ENCODE peak calls at places on chromosomes 7 and 10, in five cellular contexts. A, C, Q, R and K are unnamed samples.

GRCh38 chr10:75197906-75198305 is 12.7 kb upstream of the VDAC2 start:
- DNase-seq in A (no peak), C (no peak), Q (no peak), R (no peak), K (no peak)

GRCh38 chr7:43535810-43536585 is 46.9 kb upstream of the STK17A start:
- DNase-seq in A (peak; percentile 84), C (no peak), Q (peak; percentile 90), R (no peak), K (peak; percentile 69)

GRCh38 chr10:128614206-128614605 is 488.0 kb upstream of the MKI67 start:
- DNase-seq in A (no peak), C (no peak), Q (no peak), R (no peak), K (no peak)

GRCh38 chr7:33143996-33144718 is 14.8 kb downstream of the BBS9 start:
- DNase-seq in A (no peak), C (no peak), Q (no peak), R (no peak), K (no peak)

GRCh38 chr7:83559887-83560286 is 89.1 kb downstream of the SEMA3E start:
- DNase-seq in A (no peak), C (no peak), Q (no peak), R (no peak), K (no peak)

GRCh38 chr7:85840532-85840931 is 653.7 kb upstream of the SEMA3D start:
- DNase-seq in A (no peak), C (no peak), Q (peak; percentile 28), R (no peak), K (no peak)

GRCh38 chr7:77455334-77455733 is 39.2 kb upstream of the GSAP start:
- DNase-seq in A (peak; percentile 79), C (no peak), Q (peak; percentile 80), R (peak; percentile 24), K (no peak)

GRCh38 chr10:12417341-12417740 is 68.0 kb downstream of the CAMK1D start:
- DNase-seq in A (no peak), C (peak; percentile 20), Q (no peak), R (peak; percentile 38), K (no peak)

GRCh38 chr10:78401882-78402367 is 368.3 kb downstream of the RPS24 start:
- DNase-seq in A (no peak), C (no peak), Q (peak; percentile 51), R (no peak), K (no peak)

GRCh38 chr7:753190-753589 is 26.1 kb upstream of the PRKAR1B start:
- DNase-seq in A (no peak), C (no peak), Q (no peak), R (no peak), K (peak; percentile 47)

GRCh38 chr7:4755045-4755444 is 20.4 kb upstream of the AP5Z1 start:
- DNase-seq in A (no peak), C (no peak), Q (no peak), R (no peak), K (no peak)

GRCh38 chr7:94698275-94698674 is 42.3 kb upstream of the SGCE start:
- DNase-seq in A (peak; percentile 52), C (no peak), Q (peak; percentile 87), R (no peak), K (no peak)

GRCh38 chr10:43417950-43418768 is 9.2 kb upstream of the HNRNPF start:
- DNase-seq in A (no peak), C (no peak), Q (no peak), R (no peak), K (no peak)

GRCh38 chr10:72250666-72251065 is 23.1 kb upstream of the DDIT4 start:
- DNase-seq in A (no peak), C (no peak), Q (peak; percentile 93), R (peak; percentile 87), K (peak; percentile 73)

GRCh38 chr10:14250496-14250895 is 80.2 kb downstream of the FRMD4A start:
- DNase-seq in A (no peak), C (no peak), Q (no peak), R (no peak), K (no peak)

GRCh38 chr10:13528875-13529713 is at the start of gene BEND7:
- DNase-seq in A (no peak), C (peak; percentile 60), Q (peak; percentile 16), R (no peak), K (peak; percentile 76)

GRCh38 chr7:27967639-27968038 is 213.0 kb downstream of the JAZF1 start:
- DNase-seq in A (no peak), C (no peak), Q (no peak), R (no peak), K (no peak)

GRCh38 chr7:1802899-1803298 is 132.8 kb downstream of the ELFN1 start:
- DNase-seq in A (no peak), C (no peak), Q (no peak), R (no peak), K (peak; percentile 22)

GRCh38 chr7:20240080-20240926 is 23.1 kb upstream of the MACC1 start:
- DNase-seq in A (no peak), C (no peak), Q (no peak), R (no peak), K (no peak)

GRCh38 chr7:512541-513311 is 6.9 kb downstream of the PDGFA start:
- DNase-seq in A (no peak), C (peak; percentile 85), Q (peak; percentile 21), R (no peak), K (peak; percentile 86)

GRCh38 chr10:84783386-84783785 is 455.0 kb downstream of the CCSER2 start:
- DNase-seq in A (no peak), C (no peak), Q (peak; percentile 30), R (no peak), K (no peak)

GRCh38 chr10:47308775-47309174 is 8.8 kb downstream of the GDF10 start:
- DNase-seq in A (no peak), C (no peak), Q (no peak), R (no peak), K (no peak)

GRCh38 chr7:92740134-92740533 is 96.2 kb downstream of the CDK6 start:
- DNase-seq in A (no peak), C (no peak), Q (no peak), R (no peak), K (no peak)

GRCh38 chr7:50560865-50561351 is 4.3 kb downstream of the DDC start:
- DNase-seq in A (no peak), C (peak; percentile 71), Q (no peak), R (no peak), K (no peak)

GRCh38 chr7:73521636-73522080 is 435 bp downstream of the BAZ1B start:
- DNase-seq in A (no peak), C (no peak), Q (no peak), R (peak; percentile 23), K (no peak)

GRCh38 chr7:110681941-110682340 is 409.0 kb upstream of the LRRN3 start:
- DNase-seq in A (no peak), C (no peak), Q (no peak), R (no peak), K (no peak)

GRCh38 chr10:114345701-114346100 is 58.6 kb downstream of the AFAP1L2 start:
- DNase-seq in A (no peak), C (no peak), Q (no peak), R (no peak), K (no peak)

GRCh38 chr7:36838616-36839015 is 114.3 kb upstream of the AOAH start:
- DNase-seq in A (no peak), C (no peak), Q (no peak), R (no peak), K (no peak)

GRCh38 chr10:75544381-75544780 is 113.0 kb downstream of the LRMDA start:
- DNase-seq in A (no peak), C (no peak), Q (no peak), R (peak; percentile 28), K (no peak)

GRCh38 chr7:138881578-138882188 is 83.7 kb upstream of the ATP6V0A4 start:
- DNase-seq in A (no peak), C (no peak), Q (no peak), R (no peak), K (no peak)

GRCh38 chr7:5773661-5774086 is 7.8 kb downstream of the RNF216 start:
- DNase-seq in A (peak; percentile 43), C (no peak), Q (peak; percentile 78), R (no peak), K (no peak)

GRCh38 chr10:126930506-126931458 is 25.6 kb downstream of the DOCK1 start:
- DNase-seq in A (peak; percentile 16), C (no peak), Q (peak; percentile 61), R (no peak), K (no peak)
- H3K4me3 ChIP-seq in A (peak overlapping the region; percentile 34), C (peak overlapping the region; percentile 30), Q (no peak overlapping the region), R (peak overlapping the region; percentile 39), K (peak overlapping the region; percentile 30)

GRCh38 chr10:8489232-8489631 is 434.7 kb downstream of the GATA3 start:
- DNase-seq in A (no peak), C (no peak), Q (no peak), R (no peak), K (no peak)
- H3K4me3 ChIP-seq in A (no peak overlapping the region), C (no peak overlapping the region), Q (no peak overlapping the region), R (no peak overlapping the region), K (no peak overlapping the region)

GRCh38 chr7:151852486-151853396 is 24.2 kb downstream of the PRKAG2 start:
- DNase-seq in A (no peak), C (no peak), Q (no peak), R (no peak), K (peak; percentile 37)

GRCh38 chr7:151851160-151851751 is 25.7 kb downstream of the PRKAG2 start:
- DNase-seq in A (no peak), C (no peak), Q (no peak), R (peak; percentile 56), K (no peak)

GRCh38 chr7:151850484-151851159 is 26.3 kb downstream of the PRKAG2 start:
- DNase-seq in A (no peak), C (no peak), Q (no peak), R (no peak), K (no peak)

GRCh38 chr7:151849879-151850260 is 27.0 kb downstream of the PRKAG2 start:
- DNase-seq in A (no peak), C (no peak), Q (no peak), R (no peak), K (no peak)

DNA sequence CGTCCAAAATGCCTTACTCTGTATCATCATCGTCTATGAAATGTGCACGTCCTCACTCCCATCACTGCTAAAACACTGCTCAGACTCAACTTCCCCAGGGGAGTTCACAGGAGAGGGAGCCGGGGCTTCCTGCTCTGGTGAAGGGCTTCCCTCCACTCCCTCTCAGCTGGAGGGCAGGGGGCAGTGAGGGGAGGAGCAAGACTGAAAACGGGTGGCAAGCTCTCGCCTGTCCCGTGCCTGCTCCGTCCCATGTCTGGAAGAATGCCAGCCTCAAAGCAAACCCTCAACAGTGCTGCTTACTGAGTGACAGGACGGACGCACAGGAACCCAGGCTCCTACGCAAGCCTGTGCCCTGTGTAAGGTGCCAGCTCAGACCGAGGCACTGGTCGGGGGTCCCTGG is 25.1 kb downstream of the PRKAG2 start:
- DNase-seq in A (no peak), C (no peak), Q (no peak), R (peak; percentile 55), K (no peak)
- H3K4me3 ChIP-seq in A (no peak overlapping the region), C (peak overlapping the region; percentile 17), Q (no peak overlapping the region), R (peak overlapping the region; percentile 18), K (no peak overlapping the region)

GRCh38 chr7:98229991-98230745 is 18.9 kb downstream of the BHLHA15 start:
- DNase-seq in A (no peak), C (no peak), Q (no peak), R (no peak), K (peak; percentile 70)
- H3K4me3 ChIP-seq in A (no peak overlapping the region), C (no peak overlapping the region), Q (no peak overlapping the region), R (no peak overlapping the region), K (no peak overlapping the region)